ENCODE peak calls at places on chromosome 1, in nine cellular contexts. N is left lung; G is naive thymus-derived CD4-positive, alpha-beta T cell; J is upper lobe of right lung; I is CD8-positive, alpha-beta T cell; O is heart right ventricle; C is right atrium auricular region; Y is prostate gland; B is kidney. X is an unnamed sample. For H3K4me1, the result is how much of the 10 kb centered on the place peaks cover.

GRCh38 chr1:192808588-192809285 is at the start of gene RGS2:
- DNase-seq in N (peak), G (peak), J (peak), I (peak), O (peak), C (peak), Y (peak), B (peak), X (peak)

GRCh38 chr1:201456499-201457309 is 12.3 kb downstream of the PHLDA3 start:
- DNase-seq in N (peak), G (no peak), J (peak), I (no peak), O (peak), C (peak), Y (peak), B (peak), X (no peak)

GRCh38 chr1:206067486-206068302 is 14.7 kb downstream of the RHEX start:
- DNase-seq in N (peak), G (no peak), J (no peak), I (no peak), O (no peak), C (no peak), Y (no peak), B (no peak), X (peak)

GRCh38 chr1:31798433-31799195 is 17.2 kb downstream of the SPOCD1 start:
- DNase-seq in N (peak), G (no peak), J (peak), I (no peak), O (no peak), C (no peak), Y (no peak), B (peak), X (no peak)

GRCh38 chr1:9861371-9861770 is 37.6 kb upstream of the CLSTN1 start:
- DNase-seq in N (no peak), G (no peak), J (no peak), I (no peak), O (no peak), C (no peak), Y (no peak), B (no peak), X (no peak)

GRCh38 chr1:33170351-33171274 is 11.2 kb downstream of the TRIM62 start:
- DNase-seq in N (no peak), G (no peak), J (no peak), I (no peak), O (peak), C (no peak), Y (no peak), B (no peak), X (no peak)

GRCh38 chr1:8873001-8873400 is 5.5 kb downstream of the ENO1 start:
- DNase-seq in N (no peak), G (no peak), J (no peak), I (no peak), O (no peak), C (no peak), Y (no peak), B (no peak), X (no peak)

GRCh38 chr1:192140382-192140781 is 17.9 kb upstream of the RGS18 start:
- DNase-seq in N (no peak), G (no peak), J (no peak), I (no peak), O (no peak), C (no peak), Y (no peak), B (no peak), X (no peak)

GRCh38 chr1:189693140-189693539 is 784.5 kb downstream of the BRINP3 start:
- DNase-seq in N (no peak), G (no peak), J (no peak), I (no peak), O (no peak), C (no peak), Y (no peak), B (no peak), X (no peak)

GRCh38 chr1:221887758-221888157 is 145.9 kb upstream of the DUSP10 start:
- DNase-seq in N (no peak), G (no peak), J (no peak), I (no peak), O (no peak), C (no peak), Y (no peak), B (no peak), X (no peak)

GRCh38 chr1:53526451-53527101 is 67.4 kb downstream of the DMRTB1 start:
- DNase-seq in N (peak), G (no peak), J (no peak), I (no peak), O (peak), C (peak), Y (peak), B (peak), X (no peak)

GRCh38 chr1:1084372-1085170 is 10.5 kb upstream of the RNF223 start:
- DNase-seq in N (peak), G (peak), J (peak), I (no peak), O (no peak), C (no peak), Y (no peak), B (peak), X (no peak)

GRCh38 chr1:53328490-53329182 is 766 bp upstream of the LRP8 start:
- DNase-seq in N (peak), G (no peak), J (peak), I (peak), O (no peak), C (no peak), Y (no peak), B (peak), X (peak)

GRCh38 chr1:171611306-171611705 is 10.7 kb upstream of the MYOCOS start:
- DNase-seq in N (no peak), G (no peak), J (no peak), I (no peak), O (no peak), C (no peak), Y (no peak), B (no peak), X (no peak)

GRCh38 chr1:43979528-43980254 is 681 bp downstream of the B4GALT2 start:
- DNase-seq in N (peak), G (peak), J (peak), I (no peak), O (peak), C (no peak), Y (no peak), B (no peak), X (peak)

GRCh38 chr1:218514694-218515093 is 169.6 kb downstream of the TGFB2 start:
- DNase-seq in N (no peak), G (no peak), J (no peak), I (no peak), O (no peak), C (no peak), Y (no peak), B (no peak), X (no peak)

GRCh38 chr1:234435620-234436019 is 43.4 kb downstream of the TARBP1 start:
- DNase-seq in N (no peak), G (no peak), J (no peak), I (no peak), O (no peak), C (no peak), Y (no peak), B (no peak), X (no peak)

GRCh38 chr1:245365071-245365470 is 210.3 kb downstream of the KIF26B start:
- DNase-seq in N (no peak), G (no peak), J (no peak), I (no peak), O (no peak), C (no peak), Y (no peak), B (no peak), X (no peak)

GRCh38 chr1:219120625-219121544 is 52.8 kb upstream of the LYPLAL1 start:
- DNase-seq in N (no peak), G (no peak), J (no peak), I (no peak), O (no peak), C (peak), Y (no peak), B (no peak), X (no peak)

GRCh38 chr1:232886304-232886703 is 64.1 kb upstream of the NTPCR start:
- DNase-seq in N (no peak), G (no peak), J (no peak), I (no peak), O (no peak), C (no peak), Y (no peak), B (no peak), X (no peak)

GRCh38 chr1:197441990-197442389 is 173.9 kb downstream of the CRB1 start:
- DNase-seq in N (no peak), G (no peak), J (no peak), I (no peak), O (peak), C (peak), Y (no peak), B (no peak), X (no peak)

GRCh38 chr1:51203121-51203873 is 32.8 kb upstream of the RNF11 start:
- DNase-seq in N (no peak), G (no peak), J (no peak), I (no peak), O (no peak), C (no peak), Y (no peak), B (no peak), X (no peak)

GRCh38 chr1:40316595-40317393 is at the start of gene COL9A2:
- DNase-seq in N (no peak), G (peak), J (no peak), I (peak), O (peak), C (no peak), Y (no peak), B (peak), X (peak)

GRCh38 chr1:168803696-168804510 is 74.9 kb upstream of the DPT start:
- DNase-seq in N (no peak), G (no peak), J (no peak), I (no peak), O (no peak), C (no peak), Y (peak), B (no peak), X (no peak)

GRCh38 chr1:204723131-204723787 is 37.7 kb upstream of the LRRN2 start:
- DNase-seq in N (no peak), G (no peak), J (no peak), I (no peak), O (no peak), C (no peak), Y (no peak), B (no peak), X (no peak)

GRCh38 chr1:37479255-37480124 is 5.1 kb downstream of the ZC3H12A start:
- DNase-seq in N (peak), G (peak), J (peak), I (peak), O (peak), C (peak), Y (peak), B (peak), X (peak)

GRCh38 chr1:168565825-168566224 is 10.6 kb upstream of the XCL1 start:
- DNase-seq in N (no peak), G (no peak), J (no peak), I (no peak), O (no peak), C (no peak), Y (no peak), B (no peak), X (no peak)

GRCh38 chr1:62753031-62753965 is 30.6 kb upstream of the ATG4C start:
- DNase-seq in N (no peak), G (no peak), J (no peak), I (no peak), O (no peak), C (no peak), Y (no peak), B (no peak), X (no peak)

GRCh38 chr1:220485791-220486190 is 42.1 kb upstream of the MARK1 start:
- DNase-seq in N (no peak), G (no peak), J (no peak), I (no peak), O (no peak), C (no peak), Y (no peak), B (no peak), X (no peak)

GRCh38 chr1:53328009-53328489 is at the start of gene LRP8:
- DNase-seq in N (peak), G (peak), J (peak), I (peak), O (peak), C (peak), Y (peak), B (peak), X (peak)

GRCh38 chr1:214249651-214250050 is 31.3 kb upstream of the SMYD2 start:
- DNase-seq in N (no peak), G (no peak), J (no peak), I (no peak), O (no peak), C (no peak), Y (no peak), B (no peak), X (no peak)

GRCh38 chr1:104132386-104132973 is 382.8 kb downstream of the AMY1C start:
- DNase-seq in N (no peak), G (no peak), J (no peak), I (no peak), O (no peak), C (no peak), Y (no peak), B (no peak), X (no peak)

GRCh38 chr1:183804916-183805734 is at the start of gene RGL1:
- DNase-seq in N (peak), G (peak), J (peak), I (no peak), O (peak), C (peak), Y (peak), B (peak), X (no peak)

GRCh38 chr1:39204441-39205081 is at the start of gene MACF1:
- DNase-seq in N (peak), G (peak), J (no peak), I (peak), O (peak), C (peak), Y (peak), B (no peak), X (no peak)

GRCh38 chr1:182101415-182102041 is 40.0 kb upstream of the ZNF648 start:
- DNase-seq in N (no peak), G (no peak), J (no peak), I (no peak), O (no peak), C (no peak), Y (peak), B (no peak), X (no peak)

GRCh38 chr1:165633624-165634023 is 2.6 kb downstream of the MGST3 start:
- DNase-seq in N (no peak), G (no peak), J (no peak), I (no peak), O (no peak), C (no peak), Y (no peak), B (no peak), X (no peak)

DNA sequence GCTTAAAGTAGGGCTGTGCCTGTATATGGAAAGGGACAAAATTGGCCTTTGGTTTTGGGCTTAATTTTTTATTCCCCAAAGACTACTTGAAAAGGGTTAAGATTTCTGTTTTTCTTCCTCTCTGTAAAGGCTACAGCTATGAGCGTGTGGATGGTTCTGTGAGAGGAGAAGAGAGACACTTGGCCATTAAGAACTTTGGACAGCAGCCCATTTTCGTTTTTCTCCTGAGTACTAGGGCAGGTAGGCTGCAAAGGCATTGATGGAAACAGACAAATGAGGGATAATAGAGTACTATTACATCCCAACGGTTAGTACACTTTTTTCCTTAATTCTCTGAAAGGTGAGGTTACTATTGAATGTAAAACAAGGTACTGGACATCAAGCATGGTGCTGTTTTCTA is 29.6 kb downstream of the CHD1L start:
- DNase-seq in N (no peak), G (no peak), J (no peak), I (no peak), O (no peak), C (no peak), Y (no peak), B (no peak), X (no peak)
- H3K27ac ChIP-seq in N (no peak), G (no peak), J (no peak), I (no peak), O (no peak), C (no peak), Y (no peak), B (no peak), X (no peak)

GRCh38 chr1:185933580-185933979 is 199.4 kb downstream of the HMCN1 start:
- DNase-seq in N (no peak), G (no peak), J (no peak), I (no peak), O (no peak), C (no peak), Y (no peak), B (no peak), X (no peak)

GRCh38 chr1:185931438-185931837 is 197.2 kb downstream of the HMCN1 start:
- DNase-seq in N (no peak), G (no peak), J (no peak), I (no peak), O (no peak), C (no peak), Y (no peak), B (no peak), X (no peak)

GRCh38 chr1:185935360-185935759 is 201.2 kb downstream of the HMCN1 start:
- DNase-seq in N (no peak), G (no peak), J (no peak), I (no peak), O (no peak), C (no peak), Y (no peak), B (no peak), X (no peak)

GRCh38 chr1:185936641-185937040 is 202.4 kb downstream of the HMCN1 start:
- DNase-seq in N (no peak), G (no peak), J (no peak), I (no peak), O (no peak), C (no peak), Y (no peak), B (no peak), X (no peak)

DNA sequence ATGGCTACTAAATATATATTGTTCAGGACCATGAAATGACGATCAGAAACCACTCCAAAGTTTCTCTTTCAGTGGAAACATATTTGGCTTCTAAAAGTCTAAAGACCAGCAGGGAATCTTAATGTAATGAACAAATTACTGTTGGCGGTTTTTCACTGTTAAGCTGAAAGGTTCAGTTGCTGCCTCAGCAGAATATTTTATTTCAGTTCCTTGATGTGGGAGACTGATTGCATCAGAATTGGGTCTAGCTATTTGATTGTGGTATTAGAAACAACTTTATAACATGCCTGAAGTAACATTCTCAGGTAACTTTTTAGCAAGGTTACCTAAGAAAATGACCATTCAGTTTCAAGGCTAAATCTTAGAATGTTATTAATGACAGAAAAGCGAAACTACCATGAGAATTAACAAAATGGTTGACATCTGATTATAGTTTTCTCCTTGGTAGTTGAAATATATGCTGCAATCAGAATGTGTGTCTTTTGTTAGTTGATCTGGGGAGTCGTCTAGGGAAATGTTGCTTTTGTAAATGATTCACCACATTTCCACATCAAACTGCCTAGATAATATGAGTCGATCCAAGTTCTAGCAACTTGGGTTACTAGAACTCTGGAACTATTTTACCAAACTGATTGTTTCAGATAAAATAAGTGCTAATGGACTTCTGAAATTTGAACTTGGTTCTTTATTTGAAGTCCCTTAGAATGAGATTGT is 200.4 kb downstream of the HMCN1 start:
- DNase-seq in N (no peak), G (no peak), J (no peak), I (no peak), O (no peak), C (no peak), Y (no peak), B (no peak), X (no peak)
- H3K4me3 ChIP-seq in N (no peak), G (no peak), J (no peak), I (no peak), O (no peak), C (no peak), Y (no peak), B (peak), X (no peak)

GRCh38 chr1:11888206-11888876 is 29.6 kb upstream of the NPPB start:
- DNase-seq in N (no peak), G (no peak), J (no peak), I (no peak), O (no peak), C (no peak), Y (no peak), B (no peak), X (no peak)
- H3K4me1 ChIP-seq in N (under half), G (under half), J (under half), I (under half), O (under half), C (under half), Y (under half), B (under half), X (under half)

GRCh38 chr1:17236779-17237601 is 11.9 kb upstream of the PADI3 start:
- DNase-seq in N (peak), G (peak), J (peak), I (peak), O (peak), C (peak), Y (peak), B (peak), X (peak)
- H3K27ac ChIP-seq in N (no peak), G (no peak), J (no peak), I (no peak), O (no peak), C (no peak), Y (no peak), B (no peak), X (no peak)

GRCh38 chr1:212753766-212754165 is 37.8 kb downstream of the NSL1 start:
- DNase-seq in N (no peak), G (no peak), J (no peak), I (no peak), O (no peak), C (no peak), Y (no peak), B (no peak), X (no peak)

GRCh38 chr1:212752934-212753497 is 38.6 kb downstream of the NSL1 start:
- DNase-seq in N (no peak), G (no peak), J (no peak), I (no peak), O (no peak), C (no peak), Y (no peak), B (no peak), X (peak)

GRCh38 chr1:212754715-212755114 is 36.9 kb downstream of the NSL1 start:
- DNase-seq in N (no peak), G (no peak), J (no peak), I (no peak), O (no peak), C (no peak), Y (no peak), B (no peak), X (no peak)

GRCh38 chr1:212752256-212752933 is 39.2 kb downstream of the NSL1 start:
- DNase-seq in N (no peak), G (no peak), J (no peak), I (no peak), O (no peak), C (no peak), Y (no peak), B (no peak), X (no peak)

GRCh38 chr1:212754193-212754592 is 37.4 kb downstream of the NSL1 start:
- DNase-seq in N (no peak), G (no peak), J (no peak), I (no peak), O (no peak), C (no peak), Y (no peak), B (no peak), X (no peak)
- H3K4me3 ChIP-seq in N (no peak), G (peak), J (no peak), I (no peak), O (no peak), C (no peak), Y (no peak), B (no peak), X (peak)

X was measured in CD4-positive, CD25-positive, alpha-beta regulatory T cell.